ENCODE peak calls at places on chromosome 16, in five cellular contexts. One of them, this sample, is unnamed.

GRCh38 chr16:80569440-80570105 is 28.8 kb downstream of the DYNLRB2 start:
- DNase-seq in skeletal muscle cell: peak; percentile 39
- DNase-seq in nucleus accumbens: no peak
- DNase-seq in mammary epithelial cell: peak; percentile 34
- DNase-seq in neural progenitor cell: no peak
- DNase-seq in this sample: peak; percentile 11

GRCh38 chr16:65406076-65406475 is 284.2 kb upstream of the CDH11 start:
- DNase-seq in skeletal muscle cell: no peak
- DNase-seq in nucleus accumbens: no peak
- DNase-seq in mammary epithelial cell: no peak
- DNase-seq in neural progenitor cell: no peak
- DNase-seq in this sample: no peak

GRCh38 chr16:30491744-30492308 is 19.3 kb downstream of the ITGAL start:
- DNase-seq in skeletal muscle cell: peak; percentile 47
- DNase-seq in nucleus accumbens: no peak
- DNase-seq in mammary epithelial cell: peak; percentile 62
- DNase-seq in neural progenitor cell: no peak
- DNase-seq in this sample: peak; percentile 67

GRCh38 chr16:3735541-3735940 is 18.2 kb upstream of the TRAP1 start:
- DNase-seq in skeletal muscle cell: no peak
- DNase-seq in nucleus accumbens: no peak
- DNase-seq in mammary epithelial cell: no peak
- DNase-seq in neural progenitor cell: no peak
- DNase-seq in this sample: no peak

GRCh38 chr16:31130336-31130812 is 5.2 kb downstream of the PRSS8 start:
- DNase-seq in skeletal muscle cell: no peak
- DNase-seq in nucleus accumbens: no peak
- DNase-seq in mammary epithelial cell: no peak
- DNase-seq in neural progenitor cell: no peak
- DNase-seq in this sample: no peak

GRCh38 chr16:65576631-65577030 is 454.8 kb upstream of the CDH11 start:
- DNase-seq in skeletal muscle cell: no peak
- DNase-seq in nucleus accumbens: no peak
- DNase-seq in mammary epithelial cell: no peak
- DNase-seq in neural progenitor cell: peak; percentile 70
- DNase-seq in this sample: no peak

GRCh38 chr16:85490971-85491771 is 122.0 kb upstream of the GSE1 start:
- DNase-seq in skeletal muscle cell: no peak
- DNase-seq in nucleus accumbens: no peak
- DNase-seq in mammary epithelial cell: no peak
- DNase-seq in neural progenitor cell: peak; percentile 65
- DNase-seq in this sample: no peak

GRCh38 chr16:50674831-50675230 is 6.3 kb downstream of the SNX20 start:
- DNase-seq in skeletal muscle cell: no peak
- DNase-seq in nucleus accumbens: no peak
- DNase-seq in mammary epithelial cell: peak; percentile 57
- DNase-seq in neural progenitor cell: no peak
- DNase-seq in this sample: no peak

GRCh38 chr16:80954985-80955384 is 51.7 kb downstream of the CMC2 start:
- DNase-seq in skeletal muscle cell: no peak
- DNase-seq in nucleus accumbens: no peak
- DNase-seq in mammary epithelial cell: peak; percentile 67
- DNase-seq in neural progenitor cell: no peak
- DNase-seq in this sample: peak; percentile 84

GRCh38 chr16:29306201-29306600 is 100.3 kb downstream of the NPIPB11 start:
- DNase-seq in skeletal muscle cell: no peak
- DNase-seq in nucleus accumbens: no peak
- DNase-seq in mammary epithelial cell: no peak
- DNase-seq in neural progenitor cell: no peak
- DNase-seq in this sample: no peak

GRCh38 chr16:31344712-31345111 is 10.3 kb upstream of the ITGAX start:
- DNase-seq in skeletal muscle cell: no peak
- DNase-seq in nucleus accumbens: no peak
- DNase-seq in mammary epithelial cell: no peak
- DNase-seq in neural progenitor cell: no peak
- DNase-seq in this sample: no peak

GRCh38 chr16:47511882-47512281 is 50.8 kb downstream of the PHKB start:
- DNase-seq in skeletal muscle cell: no peak
- DNase-seq in nucleus accumbens: no peak
- DNase-seq in mammary epithelial cell: no peak
- DNase-seq in neural progenitor cell: no peak
- DNase-seq in this sample: no peak

GRCh38 chr16:28090646-28091377 is 27.3 kb upstream of the GSG1L start:
- DNase-seq in skeletal muscle cell: peak; percentile 4
- DNase-seq in nucleus accumbens: no peak
- DNase-seq in mammary epithelial cell: no peak
- DNase-seq in neural progenitor cell: peak; percentile 66
- DNase-seq in this sample: peak; percentile 35

GRCh38 chr16:2028620-2029220 is 2.0 kb downstream of the NHERF2 start:
- DNase-seq in skeletal muscle cell: no peak
- DNase-seq in nucleus accumbens: no peak
- DNase-seq in mammary epithelial cell: no peak
- DNase-seq in neural progenitor cell: no peak
- DNase-seq in this sample: no peak

GRCh38 chr16:47567321-47567720 is 106.2 kb downstream of the PHKB start:
- DNase-seq in skeletal muscle cell: no peak
- DNase-seq in nucleus accumbens: no peak
- DNase-seq in mammary epithelial cell: no peak
- DNase-seq in neural progenitor cell: no peak
- DNase-seq in this sample: no peak

GRCh38 chr16:89026121-89026612 is 49.2 kb upstream of the CBFA2T3 start:
- DNase-seq in skeletal muscle cell: no peak
- DNase-seq in nucleus accumbens: no peak
- DNase-seq in mammary epithelial cell: peak; percentile 40
- DNase-seq in neural progenitor cell: no peak
- DNase-seq in this sample: no peak

GRCh38 chr16:588639-588888 is 1.3 kb upstream of the RAB40C start:
- DNase-seq in skeletal muscle cell: no peak
- DNase-seq in nucleus accumbens: no peak
- DNase-seq in mammary epithelial cell: peak; percentile 54
- DNase-seq in neural progenitor cell: peak; percentile 81
- DNase-seq in this sample: peak; percentile 66

GRCh38 chr16:47143329-47143676 is 442 bp downstream of the NETO2 start:
- DNase-seq in skeletal muscle cell: no peak
- DNase-seq in nucleus accumbens: no peak
- DNase-seq in mammary epithelial cell: peak; percentile 73
- DNase-seq in neural progenitor cell: peak; percentile 89
- DNase-seq in this sample: peak; percentile 80

GRCh38 chr16:53053967-53054669 is 673 bp upstream of the CHD9 start:
- DNase-seq in skeletal muscle cell: no peak
- DNase-seq in nucleus accumbens: no peak
- DNase-seq in mammary epithelial cell: no peak
- DNase-seq in neural progenitor cell: no peak
- DNase-seq in this sample: peak; percentile 30

GRCh38 chr16:5214466-5214865 is 116.9 kb upstream of the EEF2KMT start:
- DNase-seq in skeletal muscle cell: no peak
- DNase-seq in nucleus accumbens: no peak
- DNase-seq in mammary epithelial cell: no peak
- DNase-seq in neural progenitor cell: no peak
- DNase-seq in this sample: no peak

GRCh38 chr16:56425439-56425832 is at the start of gene AMFR:
- DNase-seq in skeletal muscle cell: peak; percentile 38
- DNase-seq in nucleus accumbens: peak; percentile 35
- DNase-seq in mammary epithelial cell: peak; percentile 72
- DNase-seq in neural progenitor cell: peak; percentile 95
- DNase-seq in this sample: peak; percentile 83

GRCh38 chr16:89230210-89230609 is 12.7 kb downstream of the ZNF778 start:
- DNase-seq in skeletal muscle cell: peak; percentile 24
- DNase-seq in nucleus accumbens: no peak
- DNase-seq in mammary epithelial cell: no peak
- DNase-seq in neural progenitor cell: no peak
- DNase-seq in this sample: no peak

GRCh38 chr16:86201746-86202145 is 302.8 kb downstream of the IRF8 start:
- DNase-seq in skeletal muscle cell: no peak
- DNase-seq in nucleus accumbens: no peak
- DNase-seq in mammary epithelial cell: no peak
- DNase-seq in neural progenitor cell: no peak
- DNase-seq in this sample: no peak

GRCh38 chr16:86970726-86971125 is 346.5 kb downstream of the C16orf95 start:
- DNase-seq in skeletal muscle cell: no peak
- DNase-seq in nucleus accumbens: no peak
- DNase-seq in mammary epithelial cell: no peak
- DNase-seq in neural progenitor cell: no peak
- DNase-seq in this sample: no peak

GRCh38 chr16:24497405-24497804 is 42.0 kb upstream of the RBBP6 start:
- DNase-seq in skeletal muscle cell: no peak
- DNase-seq in nucleus accumbens: no peak
- DNase-seq in mammary epithelial cell: peak; percentile 31
- DNase-seq in neural progenitor cell: no peak
- DNase-seq in this sample: peak; percentile 64

GRCh38 chr16:66717112-66717675 is 20.7 kb upstream of the CMTM4 start:
- DNase-seq in skeletal muscle cell: peak; percentile 43
- DNase-seq in nucleus accumbens: peak; percentile 11
- DNase-seq in mammary epithelial cell: no peak
- DNase-seq in neural progenitor cell: peak; percentile 61
- DNase-seq in this sample: peak; percentile 34

GRCh38 chr16:3912373-3912772 is 31.9 kb upstream of the CREBBP start:
- DNase-seq in skeletal muscle cell: no peak
- DNase-seq in nucleus accumbens: no peak
- DNase-seq in mammary epithelial cell: no peak
- DNase-seq in neural progenitor cell: no peak
- DNase-seq in this sample: no peak

GRCh38 chr16:8936421-8936820 is 27.3 kb downstream of the USP7 start:
- DNase-seq in skeletal muscle cell: no peak
- DNase-seq in nucleus accumbens: no peak
- DNase-seq in mammary epithelial cell: peak; percentile 74
- DNase-seq in neural progenitor cell: peak; percentile 61
- DNase-seq in this sample: peak; percentile 87

GRCh38 chr16:86391987-86392386 is 118.3 kb upstream of the FOXF1 start:
- DNase-seq in skeletal muscle cell: no peak
- DNase-seq in nucleus accumbens: no peak
- DNase-seq in mammary epithelial cell: peak; percentile 30
- DNase-seq in neural progenitor cell: no peak
- DNase-seq in this sample: no peak

GRCh38 chr16:89274561-89275283 is 57.2 kb downstream of the ZNF778 start:
- DNase-seq in skeletal muscle cell: no peak
- DNase-seq in nucleus accumbens: no peak
- DNase-seq in mammary epithelial cell: no peak
- DNase-seq in neural progenitor cell: no peak
- DNase-seq in this sample: no peak

GRCh38 chr16:66298571-66299120 is 67.8 kb upstream of the CDH5 start:
- DNase-seq in skeletal muscle cell: no peak
- DNase-seq in nucleus accumbens: no peak
- DNase-seq in mammary epithelial cell: no peak
- DNase-seq in neural progenitor cell: no peak
- DNase-seq in this sample: no peak

GRCh38 chr16:68097088-68097487 is 11.9 kb downstream of the NFATC3 start:
- DNase-seq in skeletal muscle cell: no peak
- DNase-seq in nucleus accumbens: no peak
- DNase-seq in mammary epithelial cell: no peak
- DNase-seq in neural progenitor cell: no peak
- DNase-seq in this sample: no peak

GRCh38 chr16:84119368-84119767 is 2.6 kb upstream of the MBTPS1 start:
- DNase-seq in skeletal muscle cell: no peak
- DNase-seq in nucleus accumbens: no peak
- DNase-seq in mammary epithelial cell: peak; percentile 56
- DNase-seq in neural progenitor cell: no peak
- DNase-seq in this sample: peak; percentile 46